ENCODE peak calls at places on chromosomes 11 and 22, in nine cellular contexts. I is mesenteric fat pad; H is T-helper 9 cell; F is left cardiac atrium; D is mucosa of gallbladder; Z is HTR-8/SVneo; G is NCI-H510A; C is stimulated activated CD4-positive, alpha-beta T cell treated with anti-CD3 and anti-CD28 coated beads, Interleukin-15, amount 100 ng/mL, for 1 hour; L is HAP-1. J is an unnamed sample.
A peak's percentile ranks its signal among the peaks of the same experiment; 100 is the strongest.

GRCh38 chr11:518463-519202 is 11.6 kb upstream of the RNH1 start:
- DNase-seq in H (peak; percentile 91), G (no peak), F (peak; percentile 94), D (peak; percentile 83), C (peak; percentile 85), I (peak; percentile 96), Z (peak; percentile 88), L (peak; percentile 84), J (peak; percentile 96)

GRCh38 chr22:49880281-49880680 is 26.6 kb downstream of the ZBED4 start:
- DNase-seq in D (no peak), Z (no peak), I (peak; percentile 73), L (peak; percentile 33), F (no peak), G (no peak), C (no peak), H (no peak), J (no peak)

GRCh38 chr11:118005224-118006152 is 19.3 kb downstream of the IL10RA start:
- DNase-seq in D (no peak), H (no peak), F (no peak), Z (no peak), I (peak; percentile 85), C (no peak), L (no peak), G (no peak), J (no peak)

GRCh38 chr11:14445542-14446530 is 53.8 kb downstream of the COPB1 start:
- DNase-seq in L (no peak), Z (no peak), I (no peak), H (no peak), G (no peak), D (no peak), F (no peak), C (no peak), J (no peak)

GRCh38 chr11:33044281-33044680 is 4.9 kb downstream of the TCP11L1 start:
- DNase-seq in L (peak; percentile 48), G (no peak), C (no peak), I (no peak), H (no peak), F (no peak), D (no peak), Z (no peak), J (no peak)

GRCh38 chr11:80103149-80103859 is 662.5 kb upstream of the TENM4 start:
- DNase-seq in G (no peak), I (no peak), L (no peak), H (no peak), F (no peak), Z (peak; percentile 69), D (no peak), C (no peak), J (no peak)

GRCh38 chr11:96033054-96033453 is 109.1 kb upstream of the MTMR2 start:
- DNase-seq in I (no peak), F (no peak), L (no peak), D (no peak), H (no peak), Z (no peak), G (no peak), C (no peak), J (no peak)

GRCh38 chr22:44202261-44202789 is 21.6 kb downstream of the PARVG start:
- DNase-seq in Z (peak; percentile 56), G (no peak), F (no peak), D (no peak), C (no peak), I (peak; percentile 64), L (no peak), H (no peak), J (no peak)

GRCh38 chr11:64007629-64008282 is 21.5 kb downstream of the OTUB1 start:
- DNase-seq in Z (no peak), G (peak; percentile 23), H (no peak), D (peak; percentile 66), C (no peak), F (peak; percentile 90), I (peak; percentile 93), L (peak; percentile 40), J (no peak)

GRCh38 chr11:85661972-85662664 is 2.8 kb downstream of the CREBZF start:
- DNase-seq in G (no peak), C (no peak), L (no peak), F (no peak), D (no peak), H (no peak), Z (no peak), I (no peak), J (no peak)

GRCh38 chr11:133576351-133576750 is 44.0 kb upstream of the OPCML start:
- DNase-seq in F (no peak), I (no peak), L (no peak), Z (no peak), H (no peak), G (no peak), C (no peak), D (no peak), J (no peak)

GRCh38 chr11:63802637-63803414 is 10.4 kb upstream of the SPINDOC start:
- DNase-seq in D (no peak), H (no peak), Z (peak; percentile 44), F (no peak), L (peak; percentile 64), G (no peak), C (no peak), I (no peak), J (no peak)

GRCh38 chr11:36253238-36253637 is 36.0 kb downstream of the COMMD9 start:
- DNase-seq in G (no peak), I (no peak), L (no peak), D (no peak), Z (no peak), C (no peak), F (no peak), H (no peak), J (no peak)

GRCh38 chr22:21818487-21819182 is 48.8 kb downstream of the MAPK1 start:
- DNase-seq in L (no peak), F (no peak), C (no peak), D (no peak), I (no peak), H (no peak), G (no peak), Z (no peak), J (no peak)

GRCh38 chr11:64013141-64013896 is 22.4 kb upstream of the FLRT1 start:
- DNase-seq in D (no peak), G (no peak), L (no peak), I (no peak), C (no peak), Z (no peak), H (no peak), F (no peak), J (no peak)

GRCh38 chr11:70270877-70271634 is 566 bp downstream of the PPFIA1 start:
- DNase-seq in L (peak; percentile 35), C (peak; percentile 9), D (no peak), F (peak; percentile 50), Z (peak; percentile 34), I (no peak), G (no peak), H (peak; percentile 48), J (no peak)

GRCh38 chr11:71447791-71448256 is 369 bp downstream of the DHCR7 start:
- DNase-seq in C (no peak), D (peak; percentile 34), Z (peak; percentile 43), H (peak; percentile 39), G (peak; percentile 9), F (no peak), L (peak; percentile 57), I (peak; percentile 89), J (no peak)

GRCh38 chr11:118530683-118531596 is at the start of gene TMEM25:
- DNase-seq in D (peak; percentile 63), Z (peak; percentile 81), C (peak; percentile 50), H (peak; percentile 57), F (peak; percentile 76), G (peak; percentile 38), L (no peak), I (no peak), J (peak; percentile 69)

GRCh38 chr11:14242198-14242597 is 116.8 kb downstream of the RRAS2 start:
- DNase-seq in L (no peak), F (no peak), I (no peak), C (no peak), D (no peak), H (no peak), Z (no peak), G (no peak), J (no peak)

GRCh38 chr11:126561327-126561893 is 205.9 kb downstream of the ST3GAL4 start:
- DNase-seq in H (no peak), G (no peak), L (peak; percentile 71), Z (peak; percentile 49), F (peak; percentile 48), C (no peak), D (peak; percentile 49), I (no peak), J (peak; percentile 20)

GRCh38 chr11:110471315-110471714 is 41.6 kb downstream of the FDX1 start:
- DNase-seq in G (no peak), F (no peak), H (no peak), D (no peak), C (no peak), L (no peak), I (no peak), Z (no peak), J (no peak)

GRCh38 chr22:50542416-50542927 is 3.2 kb upstream of the KLHDC7B start:
- DNase-seq in D (no peak), F (no peak), I (no peak), G (no peak), L (no peak), C (no peak), H (no peak), Z (no peak), J (no peak)

GRCh38 chr11:96254087-96254486 is 88.9 kb downstream of the MAML2 start:
- DNase-seq in F (peak; percentile 37), L (no peak), G (no peak), C (no peak), I (no peak), D (no peak), Z (peak; percentile 39), H (no peak), J (no peak)

GRCh38 chr11:2987881-2988280 is 4.2 kb downstream of the NAP1L4 start:
- DNase-seq in C (peak; percentile 25), H (no peak), Z (no peak), D (no peak), I (no peak), G (no peak), L (no peak), F (no peak), J (no peak)

GRCh38 chr11:78030429-78031325 is 7.6 kb upstream of the KCTD14 start:
- DNase-seq in Z (peak; percentile 65), F (peak; percentile 55), H (no peak), I (no peak), C (no peak), G (peak; percentile 80), D (peak; percentile 73), L (peak; percentile 73), J (peak; percentile 53)

GRCh38 chr11:113411536-113411935 is 24.0 kb downstream of the ANKK1 start:
- DNase-seq in D (no peak), G (no peak), F (no peak), H (no peak), Z (no peak), L (no peak), I (no peak), C (no peak), J (no peak)

GRCh38 chr11:41497974-41498373 is 38.5 kb upstream of the LRRC4C start:
- DNase-seq in D (no peak), C (no peak), H (no peak), G (no peak), Z (no peak), F (no peak), L (no peak), I (no peak), J (no peak)

GRCh38 chr11:42066113-42066512 is 606.7 kb upstream of the LRRC4C start:
- DNase-seq in D (peak; percentile 11), L (no peak), F (peak; percentile 39), G (no peak), Z (no peak), I (no peak), C (no peak), H (no peak), J (no peak)

GRCh38 chr11:86799680-86800075 is 664 bp upstream of the PRSS23 start:
- DNase-seq in L (no peak), D (no peak), C (no peak), F (no peak), Z (no peak), H (no peak), I (no peak), G (no peak), J (no peak)

GRCh38 chr22:31347251-31348008 is 1.3 kb upstream of the PATZ1 start:
- DNase-seq in L (peak; percentile 79), Z (peak; percentile 37), F (peak; percentile 79), H (peak; percentile 32), D (peak; percentile 64), C (no peak), G (peak; percentile 43), I (no peak), J (peak; percentile 62)

GRCh38 chr11:78905756-78906155 is 331.1 kb upstream of the NARS2 start:
- DNase-seq in L (no peak), D (no peak), I (no peak), F (no peak), H (no peak), C (no peak), Z (no peak), G (no peak), J (no peak)

J was measured in prostate gland.